ENCODE peak calls at places on chromosomes 13 and 19, in nine cellular contexts. L is BE2C, R is Daoy, U is B cell, J is ovary, W is fibroblast of pulmonary artery, C is GM23338, D is cardiac septum, V is WERI-Rb-1. E is an unnamed sample.
A peak's percentile ranks its signal among the peaks of the same experiment; 100 is the strongest.

GRCh38 chr13:42041017-42041683 is 7.3 kb upstream of the DGKH start:
- DNase-seq in W (peak; percentile 56), V (peak; percentile 17), U (peak; percentile 46), J (peak; percentile 41), R (peak; percentile 67), C (peak; percentile 78), D (no peak), L (peak; percentile 58), E (peak; percentile 61)

GRCh38 chr13:29511439-29511814 is 84.1 kb downstream of the SLC7A1 start:
- DNase-seq in J (no peak), V (no peak), L (no peak), U (no peak), W (no peak), C (no peak), D (no peak), R (no peak), E (no peak)

GRCh38 chr19:45217957-45218334 is 27.3 kb downstream of the EXOC3L2 start:
- DNase-seq in D (no peak), W (no peak), V (no peak), U (no peak), J (no peak), L (no peak), C (peak; percentile 55), R (no peak), E (no peak)

GRCh38 chr13:90455861-90456260 is 891.6 kb upstream of the MIR17HG start:
- DNase-seq in J (no peak), L (no peak), V (no peak), R (no peak), U (no peak), W (peak; percentile 16), C (no peak), D (no peak), E (no peak)

GRCh38 chr13:98184796-98185195 is 7.7 kb upstream of the RNF113B start:
- DNase-seq in C (no peak), U (no peak), L (no peak), W (peak; percentile 34), R (no peak), J (no peak), D (no peak), V (no peak), E (peak; percentile 76)

GRCh38 chr13:100789968-100790367 is 115.4 kb upstream of the TMTC4 start:
- DNase-seq in C (no peak), V (no peak), U (no peak), J (no peak), W (no peak), L (no peak), D (no peak), R (no peak), E (no peak)

GRCh38 chr19:35090160-35090794 is 25.3 kb upstream of the FXYD3 start:
- DNase-seq in C (peak; percentile 93), V (peak; percentile 78), J (peak; percentile 65), R (peak; percentile 66), L (peak; percentile 62), W (peak; percentile 66), U (peak; percentile 74), D (no peak), E (peak; percentile 58)

GRCh38 chr13:46119883-46120614 is 15.2 kb upstream of the CPB2 start:
- DNase-seq in L (peak; percentile 26), J (peak; percentile 16), R (peak; percentile 59), D (no peak), V (no peak), W (peak; percentile 74), U (no peak), C (no peak), E (peak; percentile 70)

GRCh38 chr19:21233691-21234090 is 91.9 kb downstream of the ZNF431 start:
- DNase-seq in U (no peak), W (no peak), L (no peak), J (no peak), C (no peak), R (no peak), V (no peak), D (no peak), E (no peak)

GRCh38 chr19:52492991-52493470 is 34.4 kb upstream of the ZNF808 start:
- DNase-seq in C (peak; percentile 84), J (no peak), L (no peak), V (no peak), D (no peak), R (peak; percentile 6), U (no peak), W (no peak), E (peak; percentile 10)

GRCh38 chr19:4707956-4708650 is 15.5 kb downstream of the DPP9 start:
- DNase-seq in J (no peak), C (no peak), L (no peak), V (no peak), D (no peak), W (peak; percentile 39), R (no peak), U (no peak), E (peak; percentile 84)

GRCh38 chr13:28384789-28385188 is 110.1 kb downstream of the FLT1 start:
- DNase-seq in R (no peak), J (no peak), V (no peak), W (no peak), D (no peak), U (no peak), C (no peak), L (no peak), E (no peak)

GRCh38 chr13:98839826-98840769 is 87.6 kb upstream of the SLC15A1 start:
- DNase-seq in C (peak; percentile 90), U (peak; percentile 38), L (peak; percentile 78), R (peak; percentile 61), V (peak; percentile 90), W (peak; percentile 62), J (peak; percentile 56), D (no peak), E (peak; percentile 56)

E was measured in fibroblast of villous mesenchyme.